ENCODE peak calls at places on chromosomes 2 and 18, in four cellular contexts. C is frontal cortex; V is neuronal stem cell; B is activated CD4-positive, alpha-beta T cell treated with anti-CD3 and anti-CD28 coated beads for 48 hours. F is an unnamed sample.

GRCh38 chr2:191607101-191607500 is 70.8 kb upstream of the NABP1 start:
- DNase-seq in C (no peak), V (no peak), B (no peak), F (no peak)

GRCh38 chr2:14944562-14945346 is 312.2 kb downstream of the LRATD1 start:
- DNase-seq in C (no peak), V (no peak), B (no peak), F (peak)

GRCh38 chr2:26395394-26395793 is 6.3 kb upstream of the DRC1 start:
- DNase-seq in C (no peak), V (no peak), B (no peak), F (no peak)

GRCh38 chr2:46290019-46290418 is 7.2 kb upstream of the EPAS1 start:
- DNase-seq in C (no peak), V (no peak), B (no peak), F (no peak)

GRCh38 chr18:66150650-66151049 is 399.8 kb downstream of the CDH7 start:
- DNase-seq in C (no peak), V (no peak), B (no peak), F (no peak)

GRCh38 chr2:176613358-176614032 is 344.3 kb downstream of the MTX2 start:
- DNase-seq in C (no peak), V (no peak), B (no peak), F (no peak)

GRCh38 chr18:27211569-27211968 is 26.5 kb upstream of the CHST9 start:
- DNase-seq in C (no peak), V (no peak), B (no peak), F (no peak)

GRCh38 chr18:8260319-8260718 is 348.9 kb upstream of the RAB12 start:
- DNase-seq in C (no peak), V (no peak), B (no peak), F (no peak)

GRCh38 chr18:70288171-70288850 is 534 bp upstream of the SOCS6 start:
- DNase-seq in C (peak), V (peak), B (no peak), F (peak)

GRCh38 chr2:211248841-211249240 is 692.4 kb downstream of the CPS1 start:
- DNase-seq in C (no peak), V (no peak), B (no peak), F (no peak)

GRCh38 chr2:129069875-129070594 is 751.4 kb upstream of the HS6ST1 start:
- DNase-seq in C (no peak), V (no peak), B (no peak), F (no peak)

GRCh38 chr2:41116106-41116797 is 664.4 kb upstream of the SLC8A1 start:
- DNase-seq in C (no peak), V (no peak), B (no peak), F (no peak)

GRCh38 chr2:85503611-85504433 is 35.1 kb upstream of the MAT2A start:
- DNase-seq in C (no peak), V (no peak), B (no peak), F (peak)

GRCh38 chr2:190359896-190360376 is 16.5 kb downstream of the INPP1 start:
- DNase-seq in C (no peak), V (no peak), B (peak), F (peak)

GRCh38 chr18:44996261-44996660 is 315.6 kb downstream of the SETBP1 start:
- DNase-seq in C (no peak), V (no peak), B (no peak), F (no peak)

GRCh38 chr2:118865106-118865505 is 17.7 kb upstream of the EN1 start:
- DNase-seq in C (peak), V (peak), B (peak), F (peak)

GRCh38 chr18:78431606-78432005 is 548.0 kb upstream of the SALL3 start:
- DNase-seq in C (no peak), V (no peak), B (no peak), F (no peak)

GRCh38 chr2:178828496-178828895 is 21.3 kb upstream of the TTN start:
- DNase-seq in C (no peak), V (no peak), B (no peak), F (no peak)

GRCh38 chr2:175476950-175477349 is 295.4 kb upstream of the ATP5MC3 start:
- DNase-seq in C (no peak), V (no peak), B (no peak), F (no peak)

GRCh38 chr18:73381361-73382031 is 513.7 kb upstream of the NETO1 start:
- DNase-seq in C (no peak), V (no peak), B (no peak), F (no peak)

GRCh38 chr2:101087638-101088037 is 63.5 kb downstream of the TBC1D8 start:
- DNase-seq in C (no peak), V (no peak), B (no peak), F (no peak)

GRCh38 chr2:43054367-43054766 is 172.0 kb downstream of the ZFP36L2 start:
- DNase-seq in C (no peak), V (no peak), B (no peak), F (peak)

GRCh38 chr2:2174956-2175355 is 156.1 kb downstream of the MYT1L start:
- DNase-seq in C (no peak), V (no peak), B (no peak), F (no peak)

GRCh38 chr2:110116033-110116710 is 550 bp upstream of the MALL start:
- DNase-seq in C (no peak), V (no peak), B (peak), F (no peak)

GRCh38 chr18:12038661-12039417 is 54.8 kb upstream of the ANKRD62 start:
- DNase-seq in C (peak), V (peak), B (peak), F (peak)

GRCh38 chr2:67342394-67342793 is 54.7 kb upstream of the ETAA1 start:
- DNase-seq in C (no peak), V (no peak), B (no peak), F (no peak)